ENCODE peak calls at places on chromosomes 7 and 10, in six cellular contexts. One of them, this sample, is unnamed.
A peak's percentile ranks its signal among the peaks of the same experiment; 100 is the strongest.

GRCh38 chr7:1175967-1176851 is 16.2 kb upstream of the ZFAND2A start:
- DNase-seq in neuronal stem cell: peak; percentile 80
- DNase-seq in AG04450: no peak
- DNase-seq in left ventricle myocardium inferior: peak; percentile 80
- DNase-seq in MM.1S: peak; percentile 64
- DNase-seq in fibroblast of lung: peak; percentile 70
- DNase-seq in this sample: no peak

GRCh38 chr10:49074836-49075235 is 40.5 kb downstream of the VSTM4 start:
- DNase-seq in neuronal stem cell: no peak
- DNase-seq in AG04450: no peak
- DNase-seq in MM.1S: no peak
- DNase-seq in fibroblast of lung: no peak
- DNase-seq in left ventricle myocardium inferior: no peak
- DNase-seq in this sample: no peak

GRCh38 chr10:94172332-94172731 is 178.6 kb downstream of the PLCE1 start:
- DNase-seq in neuronal stem cell: no peak
- DNase-seq in AG04450: no peak
- DNase-seq in fibroblast of lung: no peak
- DNase-seq in left ventricle myocardium inferior: no peak
- DNase-seq in MM.1S: no peak
- DNase-seq in this sample: peak; percentile 49

GRCh38 chr7:105118612-105119600 is 104.9 kb downstream of the KMT2E start:
- DNase-seq in fibroblast of lung: no peak
- DNase-seq in MM.1S: no peak
- DNase-seq in left ventricle myocardium inferior: no peak
- DNase-seq in AG04450: no peak
- DNase-seq in neuronal stem cell: no peak
- DNase-seq in this sample: no peak

GRCh38 chr7:71325151-71325550 is 193.2 kb downstream of the GALNT17 start:
- DNase-seq in AG04450: no peak
- DNase-seq in MM.1S: no peak
- DNase-seq in neuronal stem cell: no peak
- DNase-seq in fibroblast of lung: no peak
- DNase-seq in left ventricle myocardium inferior: no peak
- DNase-seq in this sample: no peak

GRCh38 chr10:127441350-127442219 is 107.5 kb upstream of the NPS start:
- DNase-seq in left ventricle myocardium inferior: no peak
- DNase-seq in neuronal stem cell: no peak
- DNase-seq in MM.1S: no peak
- DNase-seq in AG04450: no peak
- DNase-seq in fibroblast of lung: no peak
- DNase-seq in this sample: no peak

GRCh38 chr7:39392151-39392550 is 174.1 kb upstream of the YAE1 start:
- DNase-seq in AG04450: no peak
- DNase-seq in fibroblast of lung: no peak
- DNase-seq in MM.1S: no peak
- DNase-seq in neuronal stem cell: no peak
- DNase-seq in left ventricle myocardium inferior: no peak
- DNase-seq in this sample: no peak

GRCh38 chr7:139828880-139829653 is at the start of gene TBXAS1:
- DNase-seq in AG04450: no peak
- DNase-seq in neuronal stem cell: no peak
- DNase-seq in MM.1S: no peak
- DNase-seq in left ventricle myocardium inferior: no peak
- DNase-seq in fibroblast of lung: no peak
- DNase-seq in this sample: no peak

GRCh38 chr7:127678330-127678729 is 26.3 kb downstream of the SND1 start:
- DNase-seq in neuronal stem cell: no peak
- DNase-seq in AG04450: no peak
- DNase-seq in left ventricle myocardium inferior: no peak
- DNase-seq in MM.1S: no peak
- DNase-seq in fibroblast of lung: no peak
- DNase-seq in this sample: no peak

GRCh38 chr10:35487336-35488034 is 117.7 kb upstream of the GJD4 start:
- DNase-seq in MM.1S: no peak
- DNase-seq in AG04450: no peak
- DNase-seq in fibroblast of lung: no peak
- DNase-seq in neuronal stem cell: no peak
- DNase-seq in left ventricle myocardium inferior: no peak
- DNase-seq in this sample: no peak

GRCh38 chr10:61937631-61938284 is 36.3 kb downstream of the ARID5B start:
- DNase-seq in MM.1S: peak; percentile 88
- DNase-seq in left ventricle myocardium inferior: no peak
- DNase-seq in neuronal stem cell: no peak
- DNase-seq in AG04450: no peak
- DNase-seq in fibroblast of lung: peak; percentile 66
- DNase-seq in this sample: peak; percentile 60

GRCh38 chr10:131790021-131790420 is 110.8 kb upstream of the PPP2R2D start:
- DNase-seq in left ventricle myocardium inferior: no peak
- DNase-seq in MM.1S: no peak
- DNase-seq in fibroblast of lung: no peak
- DNase-seq in neuronal stem cell: no peak
- DNase-seq in AG04450: no peak
- DNase-seq in this sample: no peak

GRCh38 chr7:31853380-31853779 is 166.4 kb downstream of the PPP1R17 start:
- DNase-seq in AG04450: no peak
- DNase-seq in left ventricle myocardium inferior: no peak
- DNase-seq in neuronal stem cell: no peak
- DNase-seq in MM.1S: no peak
- DNase-seq in fibroblast of lung: no peak
- DNase-seq in this sample: no peak

GRCh38 chr10:79274279-79275104 is 72.8 kb upstream of the PPIF start:
- DNase-seq in neuronal stem cell: no peak
- DNase-seq in AG04450: no peak
- DNase-seq in MM.1S: no peak
- DNase-seq in left ventricle myocardium inferior: peak; percentile 89
- DNase-seq in fibroblast of lung: peak; percentile 61
- DNase-seq in this sample: no peak

GRCh38 chr10:13400196-13400965 is 52.3 kb upstream of the SEPHS1 start:
- DNase-seq in fibroblast of lung: no peak
- DNase-seq in MM.1S: no peak
- DNase-seq in neuronal stem cell: no peak
- DNase-seq in left ventricle myocardium inferior: no peak
- DNase-seq in AG04450: no peak
- DNase-seq in this sample: no peak

GRCh38 chr7:80764132-80764531 is 125.7 kb downstream of the CD36 start:
- DNase-seq in AG04450: no peak
- DNase-seq in neuronal stem cell: peak; percentile 38
- DNase-seq in fibroblast of lung: no peak
- DNase-seq in left ventricle myocardium inferior: no peak
- DNase-seq in MM.1S: no peak
- DNase-seq in this sample: no peak

GRCh38 chr7:105808703-105809590 is 67.5 kb downstream of the ATXN7L1 start:
- DNase-seq in neuronal stem cell: no peak
- DNase-seq in left ventricle myocardium inferior: no peak
- DNase-seq in fibroblast of lung: peak; percentile 44
- DNase-seq in MM.1S: peak; percentile 89
- DNase-seq in AG04450: peak; percentile 21
- DNase-seq in this sample: peak; percentile 91

GRCh38 chr10:76643465-76643864 is 994.1 kb downstream of the KCNMA1 start:
- DNase-seq in AG04450: no peak
- DNase-seq in fibroblast of lung: no peak
- DNase-seq in left ventricle myocardium inferior: peak; percentile 29
- DNase-seq in neuronal stem cell: no peak
- DNase-seq in MM.1S: no peak
- DNase-seq in this sample: no peak

GRCh38 chr10:119817991-119818888 is 54.4 kb downstream of the MCMBP start:
- DNase-seq in MM.1S: no peak
- DNase-seq in AG04450: peak; percentile 13
- DNase-seq in fibroblast of lung: peak; percentile 83
- DNase-seq in neuronal stem cell: peak; percentile 92
- DNase-seq in left ventricle myocardium inferior: peak; percentile 52
- DNase-seq in this sample: no peak

GRCh38 chr10:63465293-63466167 is at the start of gene JMJD1C:
- DNase-seq in neuronal stem cell: peak; percentile 87
- DNase-seq in fibroblast of lung: peak; percentile 88
- DNase-seq in MM.1S: peak; percentile 65
- DNase-seq in AG04450: peak; percentile 42
- DNase-seq in left ventricle myocardium inferior: peak; percentile 84
- DNase-seq in this sample: peak; percentile 26

GRCh38 chr7:44727346-44728262 is 21.0 kb upstream of the ZMIZ2 start:
- DNase-seq in fibroblast of lung: peak; percentile 81
- DNase-seq in left ventricle myocardium inferior: no peak
- DNase-seq in MM.1S: no peak
- DNase-seq in neuronal stem cell: no peak
- DNase-seq in AG04450: peak; percentile 34
- DNase-seq in this sample: peak; percentile 34

GRCh38 chr7:98879198-98879988 is 1.1 kb downstream of the TRRAP start:
- DNase-seq in neuronal stem cell: no peak
- DNase-seq in MM.1S: peak; percentile 98
- DNase-seq in AG04450: no peak
- DNase-seq in fibroblast of lung: no peak
- DNase-seq in left ventricle myocardium inferior: no peak
- DNase-seq in this sample: no peak

GRCh38 chr7:155352076-155352752 is 54.5 kb downstream of the INSIG1 start:
- DNase-seq in left ventricle myocardium inferior: no peak
- DNase-seq in AG04450: no peak
- DNase-seq in fibroblast of lung: no peak
- DNase-seq in neuronal stem cell: no peak
- DNase-seq in MM.1S: no peak
- DNase-seq in this sample: no peak

GRCh38 chr10:24249829-24250415 is 41.0 kb downstream of the KIAA1217 start:
- DNase-seq in MM.1S: no peak
- DNase-seq in AG04450: no peak
- DNase-seq in fibroblast of lung: no peak
- DNase-seq in neuronal stem cell: no peak
- DNase-seq in left ventricle myocardium inferior: no peak
- DNase-seq in this sample: peak; percentile 86

DNA sequence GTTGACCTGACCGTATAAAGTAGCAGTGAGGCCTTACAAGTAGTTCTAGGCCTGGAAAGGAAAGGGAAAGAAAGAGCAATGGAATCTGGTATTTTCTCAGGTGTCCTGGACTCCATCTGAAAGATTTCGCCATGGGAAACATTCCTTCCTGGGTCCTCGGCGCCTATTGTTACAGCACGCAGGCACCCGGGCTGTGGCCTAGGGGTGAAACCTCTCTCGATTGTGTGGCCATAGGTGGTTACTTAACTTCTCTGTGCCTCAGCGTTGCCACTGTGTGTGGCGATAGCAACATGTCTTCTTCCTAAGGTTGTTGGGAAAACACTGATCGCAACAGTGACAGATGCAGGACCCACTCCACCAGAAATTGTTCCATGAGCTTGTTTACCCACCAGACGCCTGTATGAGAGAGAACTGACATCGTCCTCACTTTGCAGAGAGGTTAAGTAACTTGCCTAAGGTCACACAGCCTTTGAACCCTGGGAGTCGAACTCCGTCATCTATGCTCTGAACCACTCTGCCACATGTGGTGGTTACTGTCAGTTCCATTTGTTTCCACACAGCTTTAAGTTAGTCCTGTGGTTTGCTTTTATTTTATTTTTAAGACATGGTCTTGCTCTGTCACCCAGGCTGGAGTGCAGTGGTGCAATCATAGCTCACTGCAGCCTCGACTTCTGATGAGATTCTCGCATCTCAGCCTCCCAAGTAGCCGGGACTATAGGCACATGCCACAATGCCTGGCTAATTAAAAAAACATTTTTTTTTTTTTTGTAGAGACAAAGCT is 73.4 kb downstream of the LHPP start:
- DNase-seq in MM.1S: no peak
- DNase-seq in left ventricle myocardium inferior: no peak
- DNase-seq in AG04450: no peak
- DNase-seq in fibroblast of lung: no peak
- DNase-seq in neuronal stem cell: no peak
- DNase-seq in this sample: no peak
- H3K27ac ChIP-seq in MM.1S: no peak overlapping the region
- H3K27ac ChIP-seq in left ventricle myocardium inferior: no peak overlapping the region
- H3K27ac ChIP-seq in AG04450: no peak overlapping the region
- H3K27ac ChIP-seq in fibroblast of lung: no peak overlapping the region
- H3K27ac ChIP-seq in neuronal stem cell: no peak overlapping the region
- H3K27ac ChIP-seq in this sample: no peak overlapping the region

DNA sequence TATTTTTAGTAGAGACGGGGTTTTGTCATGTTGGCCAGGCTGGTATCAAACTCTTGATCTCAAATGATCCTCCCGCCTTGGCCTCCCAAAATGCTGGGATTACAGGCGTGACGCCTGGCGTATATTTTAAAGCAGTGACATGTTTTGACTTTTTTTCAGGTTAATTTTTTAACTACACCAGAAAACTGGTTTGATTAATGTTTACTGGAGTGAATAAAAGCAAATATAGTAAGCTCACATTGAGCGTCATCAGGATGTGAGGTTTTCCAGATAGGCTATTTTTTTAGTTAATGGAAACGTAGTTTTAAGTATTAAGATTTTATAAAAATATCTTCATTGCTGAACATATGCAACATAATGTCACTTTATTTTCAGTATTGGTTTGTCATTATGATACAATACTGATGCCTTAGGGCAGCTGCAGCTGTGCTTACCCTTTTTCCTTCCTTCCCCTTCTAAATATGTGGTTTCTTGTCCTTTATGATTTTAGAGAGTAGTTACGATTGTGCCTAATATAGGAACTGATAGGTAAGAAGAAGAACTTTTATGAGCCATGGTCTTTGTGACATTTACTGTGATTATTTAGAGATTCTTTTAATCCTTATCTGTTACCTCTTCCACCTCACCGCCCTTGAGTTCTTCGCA is 37.3 kb downstream of the TMEM60 start:
- DNase-seq in neuronal stem cell: no peak
- DNase-seq in left ventricle myocardium inferior: no peak
- DNase-seq in fibroblast of lung: no peak
- DNase-seq in AG04450: no peak
- DNase-seq in MM.1S: no peak
- DNase-seq in this sample: no peak
- H3K27ac ChIP-seq in neuronal stem cell: no peak overlapping the region
- H3K27ac ChIP-seq in left ventricle myocardium inferior: no peak overlapping the region
- H3K27ac ChIP-seq in fibroblast of lung: no peak overlapping the region
- H3K27ac ChIP-seq in AG04450: no peak overlapping the region
- H3K27ac ChIP-seq in MM.1S: no peak overlapping the region
- H3K27ac ChIP-seq in this sample: no peak overlapping the region

GRCh38 chr7:47093835-47094234 is 488.1 kb downstream of the TNS3 start:
- DNase-seq in fibroblast of lung: no peak
- DNase-seq in MM.1S: no peak
- DNase-seq in neuronal stem cell: no peak
- DNase-seq in AG04450: no peak
- DNase-seq in left ventricle myocardium inferior: no peak
- DNase-seq in this sample: no peak
- H3K27ac ChIP-seq in fibroblast of lung: no peak overlapping the region
- H3K27ac ChIP-seq in MM.1S: no peak overlapping the region
- H3K27ac ChIP-seq in neuronal stem cell: no peak overlapping the region
- H3K27ac ChIP-seq in AG04450: no peak overlapping the region
- H3K27ac ChIP-seq in left ventricle myocardium inferior: no peak overlapping the region
- H3K27ac ChIP-seq in this sample: no peak overlapping the region

GRCh38 chr7:20306499-20306946 is 24.2 kb upstream of the ITGB8 start:
- DNase-seq in MM.1S: no peak
- DNase-seq in neuronal stem cell: peak; percentile 9
- DNase-seq in AG04450: no peak
- DNase-seq in fibroblast of lung: no peak
- DNase-seq in left ventricle myocardium inferior: no peak
- DNase-seq in this sample: no peak

GRCh38 chr7:20305726-20306125 is 25.0 kb upstream of the ITGB8 start:
- DNase-seq in MM.1S: no peak
- DNase-seq in AG04450: no peak
- DNase-seq in fibroblast of lung: no peak
- DNase-seq in neuronal stem cell: no peak
- DNase-seq in left ventricle myocardium inferior: no peak
- DNase-seq in this sample: no peak

GRCh38 chr7:20307119-20307518 is 23.6 kb upstream of the ITGB8 start:
- DNase-seq in AG04450: no peak
- DNase-seq in fibroblast of lung: peak; percentile 66
- DNase-seq in left ventricle myocardium inferior: no peak
- DNase-seq in neuronal stem cell: peak; percentile 36
- DNase-seq in MM.1S: peak; percentile 29
- DNase-seq in this sample: no peak

GRCh38 chr7:20310963-20311742 is 19.5 kb upstream of the ITGB8 start:
- DNase-seq in neuronal stem cell: no peak
- DNase-seq in fibroblast of lung: peak; percentile 80
- DNase-seq in left ventricle myocardium inferior: no peak
- DNase-seq in MM.1S: peak; percentile 75
- DNase-seq in AG04450: no peak
- DNase-seq in this sample: no peak

GRCh38 chr7:20307901-20308300 is 22.8 kb upstream of the ITGB8 start:
- DNase-seq in AG04450: no peak
- DNase-seq in MM.1S: no peak
- DNase-seq in fibroblast of lung: no peak
- DNase-seq in neuronal stem cell: peak; percentile 11
- DNase-seq in left ventricle myocardium inferior: no peak
- DNase-seq in this sample: no peak
- H3K27ac ChIP-seq in AG04450: no peak overlapping the region
- H3K27ac ChIP-seq in MM.1S: no peak overlapping the region
- H3K27ac ChIP-seq in fibroblast of lung: no peak overlapping the region
- H3K27ac ChIP-seq in neuronal stem cell: no peak overlapping the region
- H3K27ac ChIP-seq in left ventricle myocardium inferior: no peak overlapping the region
- H3K27ac ChIP-seq in this sample: no peak overlapping the region